ENCODE peak calls at places on chromosomes 6 and 20, in nine cellular contexts. Y, J, P, K, T, F, R, V and I are unnamed samples.

GRCh38 chr6:127576874-127577273 is at the start of gene C6orf58:
- DNase-seq in Y (no peak), J (no peak), P (no peak), K (no peak), T (no peak), F (no peak), R (no peak), V (no peak), I (no peak)

GRCh38 chr6:170247178-170247701 is 43.6 kb downstream of the DLL1 start:
- DNase-seq in Y (no peak), J (no peak), P (no peak), K (no peak), T (no peak), F (no peak), R (no peak), V (no peak), I (no peak)

GRCh38 chr20:17796096-17796563 is 96.4 kb downstream of the BANF2 start:
- DNase-seq in Y (no peak), J (peak; percentile 83), P (no peak), K (no peak), T (no peak), F (no peak), R (no peak), V (peak; percentile 75), I (no peak)

GRCh38 chr20:1326031-1326930 is 2.7 kb downstream of the SDCBP2 start:
- DNase-seq in Y (no peak), J (peak; percentile 51), P (peak; percentile 33), K (no peak), T (no peak), F (no peak), R (peak; percentile 1), V (peak; percentile 66), I (peak; percentile 44)

GRCh38 chr20:48614593-48615274 is 213.1 kb downstream of the PREX1 start:
- DNase-seq in Y (no peak), J (no peak), P (no peak), K (no peak), T (no peak), F (no peak), R (no peak), V (no peak), I (no peak)

GRCh38 chr20:24959591-24960301 is 10.7 kb downstream of the CST7 start:
- DNase-seq in Y (no peak), J (no peak), P (no peak), K (peak; percentile 35), T (no peak), F (no peak), R (peak; percentile 17), V (no peak), I (peak; percentile 63)

GRCh38 chr6:167580512-167580911 is 246.2 kb upstream of the AFDN start:
- DNase-seq in Y (no peak), J (no peak), P (no peak), K (no peak), T (no peak), F (no peak), R (no peak), V (no peak), I (peak; percentile 75)

GRCh38 chr6:85459224-85459901 is 9.5 kb downstream of the NT5E start:
- DNase-seq in Y (no peak), J (peak; percentile 97), P (no peak), K (no peak), T (no peak), F (no peak), R (no peak), V (peak; percentile 93), I (no peak)

GRCh38 chr6:142301421-142302391 is at the start of gene ADGRG6:
- DNase-seq in Y (no peak), J (peak; percentile 45), P (peak; percentile 55), K (peak; percentile 71), T (peak; percentile 26), F (peak; percentile 22), R (peak; percentile 75), V (peak; percentile 32), I (no peak)

GRCh38 chr20:38139919-38140753 is 24.9 kb downstream of the TGM2 start:
- DNase-seq in Y (no peak), J (no peak), P (peak; percentile 47), K (no peak), T (no peak), F (no peak), R (no peak), V (no peak), I (no peak)

GRCh38 chr6:109736273-109737031 is 45.4 kb downstream of the FIG4 start:
- DNase-seq in Y (no peak), J (no peak), P (no peak), K (peak; percentile 19), T (no peak), F (no peak), R (no peak), V (no peak), I (no peak)

GRCh38 chr6:67683960-67684359 is 951.1 kb upstream of the ADGRB3 start:
- DNase-seq in Y (peak; percentile 60), J (peak; percentile 1), P (no peak), K (no peak), T (no peak), F (no peak), R (no peak), V (peak; percentile 88), I (no peak)

GRCh38 chr20:41408986-41409385 is 42.4 kb upstream of the EMILIN3 start:
- DNase-seq in Y (no peak), J (no peak), P (no peak), K (no peak), T (no peak), F (no peak), R (no peak), V (no peak), I (no peak)

GRCh38 chr6:170033666-170034065 is 257.2 kb downstream of the DLL1 start:
- DNase-seq in Y (no peak), J (no peak), P (peak; percentile 3), K (no peak), T (no peak), F (no peak), R (no peak), V (no peak), I (no peak)

GRCh38 chr20:59010321-59010994 is 3.4 kb upstream of the CTSZ start:
- DNase-seq in Y (no peak), J (no peak), P (peak; percentile 53), K (no peak), T (no peak), F (no peak), R (no peak), V (no peak), I (peak; percentile 69)

GRCh38 chr6:74715362-74716068 is 490.3 kb downstream of the COL12A1 start:
- DNase-seq in Y (no peak), J (peak; percentile 46), P (no peak), K (no peak), T (no peak), F (no peak), R (no peak), V (peak; percentile 68), I (no peak)

GRCh38 chr6:125231133-125231532 is 70.6 kb downstream of the HDDC2 start:
- DNase-seq in Y (no peak), J (no peak), P (peak; percentile 62), K (no peak), T (no peak), F (no peak), R (no peak), V (no peak), I (no peak)

GRCh38 chr20:12748359-12748994 is 260.3 kb upstream of the SPTLC3 start:
- DNase-seq in Y (no peak), J (no peak), P (no peak), K (no peak), T (no peak), F (no peak), R (no peak), V (no peak), I (no peak)

GRCh38 chr6:137744877-137745276 is 122.2 kb upstream of the TNFAIP3 start:
- DNase-seq in Y (no peak), J (no peak), P (no peak), K (no peak), T (no peak), F (no peak), R (no peak), V (no peak), I (no peak)

GRCh38 chr20:41927655-41928054 is 309.5 kb upstream of the CHD6 start:
- DNase-seq in Y (no peak), J (no peak), P (no peak), K (no peak), T (no peak), F (no peak), R (no peak), V (no peak), I (no peak)

DNA sequence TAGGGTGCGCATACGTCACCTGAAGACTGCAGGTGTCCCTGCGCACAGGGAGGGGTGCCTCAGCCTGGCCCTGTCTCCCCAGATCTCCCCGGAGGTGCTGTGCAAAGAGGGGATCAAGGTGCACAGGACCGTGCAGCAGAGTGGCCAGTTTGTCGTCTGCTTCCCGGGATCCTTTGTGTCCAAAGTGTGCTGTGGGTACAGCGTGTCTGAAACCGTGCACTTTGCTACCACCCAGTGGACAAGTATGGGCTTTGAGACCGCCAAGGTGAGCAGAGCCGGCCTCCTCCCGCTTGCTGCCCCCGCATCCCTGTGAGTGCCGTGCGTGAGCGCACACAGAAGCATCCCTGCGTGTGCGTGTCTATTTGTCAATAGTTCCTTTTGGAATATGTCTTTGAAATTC is 150.7 kb downstream of the DTNBP1 start:
- DNase-seq in Y (no peak), J (no peak), P (no peak), K (peak; percentile 17), T (no peak), F (peak; percentile 57), R (no peak), V (no peak), I (no peak)
- TF ChIP-seq CTCF in Y (no peak), J (peak; percentile 12), P (no peak), K (peak; percentile 13), T (no peak), F (peak; percentile 41), R (peak; percentile 39), V (no peak), I (peak; percentile 37)

DNA sequence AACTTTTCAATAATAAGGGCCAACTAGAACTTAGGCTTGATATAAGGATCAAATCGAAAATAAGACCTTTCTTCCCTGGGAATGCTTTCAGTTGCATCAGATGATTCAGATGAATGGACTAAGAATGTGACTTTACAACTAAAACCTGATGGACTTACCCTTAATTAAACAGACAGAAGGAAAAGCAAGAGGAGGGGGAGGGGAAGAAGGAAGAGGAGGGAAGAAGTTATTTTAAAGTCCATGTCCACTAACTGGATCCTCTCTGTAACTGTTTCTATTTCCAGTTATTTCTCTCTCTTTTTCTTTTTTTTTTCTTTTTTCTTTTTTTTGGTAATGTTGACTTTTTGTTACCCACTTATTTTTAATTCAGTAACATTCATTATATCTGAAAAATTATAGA is 486.0 kb downstream of the MAFB start:
- DNase-seq in Y (no peak), J (no peak), P (no peak), K (no peak), T (no peak), F (no peak), R (no peak), V (no peak), I (no peak)
- TF ChIP-seq CTCF in Y (no peak), J (no peak), P (no peak), K (no peak), T (no peak), F (no peak), R (no peak), V (no peak), I (no peak)

GRCh38 chr20:57080796-57081195 is 185.6 kb downstream of the BMP7 start:
- DNase-seq in Y (no peak), J (peak; percentile 68), P (no peak), K (no peak), T (no peak), F (no peak), R (no peak), V (no peak), I (no peak)
- TF ChIP-seq CTCF in Y (peak; percentile 44), J (peak; percentile 56), P (no peak), K (no peak), T (no peak), F (peak; percentile 18), R (peak; percentile 52), V (no peak), I (peak; percentile 56)

GRCh38 chr20:45538209-45538798 is 978 bp downstream of the WFDC6 start:
- DNase-seq in Y (no peak), J (no peak), P (no peak), K (no peak), T (no peak), F (peak; percentile 12), R (peak; percentile 58), V (no peak), I (no peak)
- TF ChIP-seq CTCF in Y (peak; percentile 11), J (no peak), P (no peak), K (no peak), T (no peak), F (peak; percentile 24), R (peak; percentile 63), V (no peak), I (no peak)